ENCODE peak calls at places on chromosomes 2 and 18, in nine cellular contexts. R is activated T-helper 1 cell treated with Interleukin-2 at 50 U/mL for 16 hours; U is RWPE2; Y is left ventricle myocardium inferior; M is T follicular helper cell; N is stimulated activated CD8-positive, alpha-beta memory T cell treated with anti-CD3 and anti-CD28 coated beads, Interleukin-4, amount 100 ng/mL, for 24 hours; V is fibroblast of lung; L is T-helper 2 cell; P is GF-D8. X is an unnamed sample.

GRCh38 chr2:176821350-176821749 is 391.2 kb upstream of the HNRNPA3 start:
- DNase-seq in V (no peak), P (no peak), U (no peak), M (no peak), Y (no peak), L (no peak), R (no peak), N (no peak), X (no peak)

GRCh38 chr18:53745228-53745967 is 479.1 kb downstream of the MBD2 start:
- DNase-seq in N (no peak), L (no peak), V (peak; percentile 3), Y (no peak), M (no peak), R (no peak), P (no peak), U (no peak), X (no peak)

GRCh38 chr2:189629553-189630453 is 31.5 kb upstream of the ASNSD1 start:
- DNase-seq in M (no peak), R (no peak), L (no peak), U (no peak), N (no peak), P (no peak), Y (no peak), V (no peak), X (no peak)

GRCh38 chr2:230770804-230771203 is 58.2 kb downstream of the CAB39 start:
- DNase-seq in V (peak; percentile 36), R (no peak), U (no peak), P (no peak), M (no peak), Y (no peak), N (no peak), L (no peak), X (no peak)

GRCh38 chr2:83730258-83730657 is 728.8 kb downstream of the SUCLG1 start:
- DNase-seq in R (no peak), Y (no peak), N (no peak), V (no peak), L (no peak), U (no peak), P (no peak), M (no peak), X (no peak)

GRCh38 chr2:109736177-109736827 is 57.8 kb upstream of the RGPD5 start:
- DNase-seq in U (no peak), Y (no peak), L (no peak), R (no peak), V (peak; percentile 53), P (no peak), M (no peak), N (no peak), X (peak; percentile 83)

GRCh38 chr2:46719499-46719898 is 196.1 kb downstream of the MCFD2 start:
- DNase-seq in N (no peak), U (no peak), M (no peak), L (no peak), R (no peak), V (peak; percentile 92), P (no peak), Y (no peak), X (no peak)

GRCh38 chr18:32093106-32093511 is 1.4 kb downstream of the RNF138 start:
- DNase-seq in V (peak; percentile 65), M (no peak), P (peak; percentile 31), U (peak; percentile 56), L (peak; percentile 27), N (peak; percentile 13), Y (peak; percentile 45), R (no peak), X (peak; percentile 78)

GRCh38 chr18:51531496-51531895 is 334.0 kb upstream of the MEX3C start:
- DNase-seq in L (no peak), V (no peak), M (no peak), R (no peak), N (no peak), P (no peak), U (no peak), Y (no peak), X (no peak)

GRCh38 chr2:146214394-146214929 is 1630.4 kb upstream of the ACVR2A start:
- DNase-seq in P (no peak), R (no peak), N (no peak), M (no peak), Y (no peak), L (no peak), V (no peak), U (no peak), X (no peak)

GRCh38 chr2:42770288-42771131 is 6.6 kb upstream of the OXER1 start:
- DNase-seq in L (no peak), M (no peak), V (peak; percentile 49), N (no peak), U (no peak), R (no peak), P (peak; percentile 7), Y (no peak), X (peak; percentile 83)

GRCh38 chr2:85744055-85744454 is 9.7 kb upstream of the ATOH8 start:
- DNase-seq in P (no peak), U (no peak), V (no peak), R (no peak), L (no peak), N (no peak), M (no peak), Y (no peak), X (no peak)

GRCh38 chr18:28905509-28905908 is 728.6 kb upstream of the CDH2 start:
- DNase-seq in M (no peak), L (no peak), Y (no peak), R (no peak), P (no peak), U (no peak), N (no peak), V (peak; percentile 86), X (no peak)

GRCh38 chr2:122421777-122422176 is 666.3 kb downstream of the TSN start:
- DNase-seq in U (no peak), R (no peak), P (no peak), Y (no peak), N (no peak), M (no peak), L (no peak), V (no peak), X (no peak)

GRCh38 chr2:226791487-226792081 is 8.0 kb downstream of the IRS1 start:
- DNase-seq in N (peak; percentile 91), M (peak; percentile 88), L (peak; percentile 93), P (peak; percentile 58), V (peak; percentile 83), R (peak; percentile 89), U (peak; percentile 88), Y (peak; percentile 93), X (peak; percentile 93)

GRCh38 chr18:27688581-27688980 is 488.3 kb downstream of the CDH2 start:
- DNase-seq in R (no peak), V (no peak), U (no peak), M (no peak), L (no peak), N (no peak), Y (no peak), P (no peak), X (no peak)

GRCh38 chr18:23618862-23619387 is 32.6 kb upstream of the NPC1 start:
- DNase-seq in M (no peak), L (no peak), P (peak; percentile 59), U (no peak), N (no peak), Y (no peak), R (no peak), V (no peak), X (peak; percentile 71)

GRCh38 chr2:34729845-34730244 is 1130.7 kb upstream of the FAM98A start:
- DNase-seq in U (no peak), R (no peak), P (no peak), V (no peak), L (no peak), Y (no peak), N (no peak), M (no peak), X (no peak)

GRCh38 chr2:51387235-51387634 is 355.3 kb upstream of the NRXN1 start:
- DNase-seq in Y (no peak), V (peak; percentile 94), N (no peak), R (no peak), M (no peak), L (no peak), U (no peak), P (no peak), X (no peak)

GRCh38 chr18:27017901-27018500 is 152.5 kb upstream of the AQP4 start:
- DNase-seq in N (no peak), Y (no peak), R (no peak), V (no peak), M (no peak), P (no peak), L (no peak), U (no peak), X (no peak)

GRCh38 chr2:218745160-218745558 is 34.5 kb downstream of the TTLL4 start:
- DNase-seq in Y (no peak), N (no peak), P (peak; percentile 85), L (no peak), V (no peak), R (no peak), M (no peak), U (no peak), X (no peak)

GRCh38 chr2:187552959-187553681 is 1.1 kb downstream of the TFPI start:
- DNase-seq in V (peak; percentile 81), P (no peak), L (no peak), M (no peak), N (no peak), Y (no peak), U (no peak), R (no peak), X (no peak)

GRCh38 chr18:48336332-48336731 is 72.9 kb downstream of the ZBTB7C start:
- DNase-seq in V (no peak), U (no peak), N (no peak), R (no peak), L (no peak), M (no peak), P (no peak), Y (no peak), X (no peak)

GRCh38 chr2:234444242-234444641 is 52.6 kb downstream of the ARL4C start:
- DNase-seq in L (no peak), V (peak; percentile 56), Y (no peak), N (no peak), U (no peak), P (no peak), M (no peak), R (no peak), X (no peak)

GRCh38 chr18:76875390-76876330 is 53.3 kb downstream of the ZNF236 start:
- DNase-seq in Y (no peak), R (no peak), L (no peak), P (no peak), N (no peak), V (peak; percentile 11), U (no peak), M (peak; percentile 3), X (peak; percentile 66)

GRCh38 chr2:32715981-32716380 is 88.1 kb downstream of the TTC27 start:
- DNase-seq in M (no peak), V (peak; percentile 63), N (no peak), Y (no peak), U (no peak), P (no peak), R (no peak), L (no peak), X (no peak)

GRCh38 chr2:25294573-25295462 is 46.9 kb downstream of the DNMT3A start:
- DNase-seq in R (peak; percentile 68), N (peak; percentile 62), U (no peak), P (peak; percentile 69), M (peak; percentile 65), L (peak; percentile 86), V (peak; percentile 52), Y (peak; percentile 83), X (no peak)

GRCh38 chr2:73759287-73759764 is 20.6 kb downstream of the DUSP11 start:
- DNase-seq in R (no peak), L (no peak), V (peak; percentile 60), U (no peak), P (no peak), M (no peak), Y (no peak), N (no peak), X (no peak)

GRCh38 chr2:176934869-176935415 is 277.7 kb upstream of the HNRNPA3 start:
- DNase-seq in L (no peak), Y (no peak), M (no peak), P (no peak), R (no peak), U (no peak), N (no peak), V (no peak), X (no peak)

GRCh38 chr2:207531024-207531411 is 1.3 kb downstream of the CREB1 start:
- DNase-seq in R (no peak), P (peak; percentile 35), N (no peak), L (no peak), Y (no peak), U (no peak), M (no peak), V (peak; percentile 25), X (no peak)

GRCh38 chr18:39966275-39966674 is 1988.8 kb upstream of the PIK3C3 start:
- DNase-seq in R (no peak), V (no peak), N (no peak), U (no peak), L (no peak), Y (no peak), M (no peak), P (no peak), X (no peak)

X was measured in islet precursor cell.